ENCODE peak calls at places on chromosomes 5 and 9, in five cellular contexts. One of them, this sample, is unnamed.

GRCh38 chr9:114060070-114060469 is 18.0 kb downstream of the AMBP start:
- DNase-seq in AG10803: no peak
- DNase-seq in aorta: peak; percentile 43
- DNase-seq in activated CD4-positive, CD25-positive, alpha-beta regulatory T cell treated with anti-CD3 and anti-CD28 coated beads, Interleukin-2, amount 50 U/mL, for 72 hours: no peak
- DNase-seq in body of pancreas: no peak
- DNase-seq in this sample: no peak

GRCh38 chr9:126144617-126145456 is 181.8 kb upstream of the MVB12B start:
- DNase-seq in AG10803: no peak
- DNase-seq in aorta: no peak
- DNase-seq in activated CD4-positive, CD25-positive, alpha-beta regulatory T cell treated with anti-CD3 and anti-CD28 coated beads, Interleukin-2, amount 50 U/mL, for 72 hours: no peak
- DNase-seq in body of pancreas: no peak
- DNase-seq in this sample: no peak

GRCh38 chr9:87382902-87383301 is 114.8 kb upstream of the DAPK1 start:
- DNase-seq in AG10803: peak; percentile 40
- DNase-seq in aorta: no peak
- DNase-seq in activated CD4-positive, CD25-positive, alpha-beta regulatory T cell treated with anti-CD3 and anti-CD28 coated beads, Interleukin-2, amount 50 U/mL, for 72 hours: no peak
- DNase-seq in body of pancreas: no peak
- DNase-seq in this sample: peak; percentile 76

GRCh38 chr5:174355208-174355612 is 309.7 kb downstream of the NSG2 start:
- DNase-seq in AG10803: peak; percentile 72
- DNase-seq in aorta: no peak
- DNase-seq in activated CD4-positive, CD25-positive, alpha-beta regulatory T cell treated with anti-CD3 and anti-CD28 coated beads, Interleukin-2, amount 50 U/mL, for 72 hours: no peak
- DNase-seq in body of pancreas: no peak
- DNase-seq in this sample: no peak

GRCh38 chr5:56686337-56687198 is 128.8 kb upstream of the MAP3K1 start:
- DNase-seq in AG10803: no peak
- DNase-seq in aorta: no peak
- DNase-seq in activated CD4-positive, CD25-positive, alpha-beta regulatory T cell treated with anti-CD3 and anti-CD28 coated beads, Interleukin-2, amount 50 U/mL, for 72 hours: no peak
- DNase-seq in body of pancreas: no peak
- DNase-seq in this sample: no peak

GRCh38 chr9:100309992-100310391 is 42.8 kb downstream of the TEX10 start:
- DNase-seq in AG10803: peak; percentile 58
- DNase-seq in aorta: no peak
- DNase-seq in activated CD4-positive, CD25-positive, alpha-beta regulatory T cell treated with anti-CD3 and anti-CD28 coated beads, Interleukin-2, amount 50 U/mL, for 72 hours: no peak
- DNase-seq in body of pancreas: no peak
- DNase-seq in this sample: no peak

GRCh38 chr5:10975915-10976314 is 214.9 kb upstream of the DAP start:
- DNase-seq in AG10803: peak; percentile 12
- DNase-seq in aorta: no peak
- DNase-seq in activated CD4-positive, CD25-positive, alpha-beta regulatory T cell treated with anti-CD3 and anti-CD28 coated beads, Interleukin-2, amount 50 U/mL, for 72 hours: no peak
- DNase-seq in body of pancreas: no peak
- DNase-seq in this sample: no peak

GRCh38 chr5:10663531-10664183 is 97.4 kb downstream of the DAP start:
- DNase-seq in AG10803: peak; percentile 53
- DNase-seq in aorta: no peak
- DNase-seq in activated CD4-positive, CD25-positive, alpha-beta regulatory T cell treated with anti-CD3 and anti-CD28 coated beads, Interleukin-2, amount 50 U/mL, for 72 hours: peak; percentile 24
- DNase-seq in body of pancreas: peak; percentile 74
- DNase-seq in this sample: no peak

GRCh38 chr9:97406620-97407177 is 5.2 kb upstream of the TDRD7 start:
- DNase-seq in AG10803: no peak
- DNase-seq in aorta: no peak
- DNase-seq in activated CD4-positive, CD25-positive, alpha-beta regulatory T cell treated with anti-CD3 and anti-CD28 coated beads, Interleukin-2, amount 50 U/mL, for 72 hours: no peak
- DNase-seq in body of pancreas: no peak
- DNase-seq in this sample: no peak

GRCh38 chr5:156835905-156836304 is 14.2 kb upstream of the PPP1R2B start:
- DNase-seq in AG10803: no peak
- DNase-seq in aorta: no peak
- DNase-seq in activated CD4-positive, CD25-positive, alpha-beta regulatory T cell treated with anti-CD3 and anti-CD28 coated beads, Interleukin-2, amount 50 U/mL, for 72 hours: no peak
- DNase-seq in body of pancreas: no peak
- DNase-seq in this sample: no peak

GRCh38 chr9:114097613-114098020 is 1.5 kb downstream of the KIF12 start:
- DNase-seq in AG10803: no peak
- DNase-seq in aorta: no peak
- DNase-seq in activated CD4-positive, CD25-positive, alpha-beta regulatory T cell treated with anti-CD3 and anti-CD28 coated beads, Interleukin-2, amount 50 U/mL, for 72 hours: no peak
- DNase-seq in body of pancreas: peak; percentile 72
- DNase-seq in this sample: no peak

GRCh38 chr9:113590991-113591898 is 127.7 kb downstream of the RGS3 start:
- DNase-seq in AG10803: peak; percentile 68
- DNase-seq in aorta: peak; percentile 94
- DNase-seq in activated CD4-positive, CD25-positive, alpha-beta regulatory T cell treated with anti-CD3 and anti-CD28 coated beads, Interleukin-2, amount 50 U/mL, for 72 hours: peak; percentile 75
- DNase-seq in body of pancreas: peak; percentile 87
- DNase-seq in this sample: peak; percentile 49

GRCh38 chr5:5767286-5767928 is 344.9 kb downstream of the ICE1 start:
- DNase-seq in AG10803: no peak
- DNase-seq in aorta: no peak
- DNase-seq in activated CD4-positive, CD25-positive, alpha-beta regulatory T cell treated with anti-CD3 and anti-CD28 coated beads, Interleukin-2, amount 50 U/mL, for 72 hours: no peak
- DNase-seq in body of pancreas: peak; percentile 42
- DNase-seq in this sample: no peak

GRCh38 chr5:56142620-56143431 is 90.3 kb downstream of the ANKRD55 start:
- DNase-seq in AG10803: no peak
- DNase-seq in aorta: no peak
- DNase-seq in activated CD4-positive, CD25-positive, alpha-beta regulatory T cell treated with anti-CD3 and anti-CD28 coated beads, Interleukin-2, amount 50 U/mL, for 72 hours: no peak
- DNase-seq in body of pancreas: peak; percentile 71
- DNase-seq in this sample: no peak

GRCh38 chr9:123642291-123643278 is 286.6 kb downstream of the CRB2 start:
- DNase-seq in AG10803: no peak
- DNase-seq in aorta: no peak
- DNase-seq in activated CD4-positive, CD25-positive, alpha-beta regulatory T cell treated with anti-CD3 and anti-CD28 coated beads, Interleukin-2, amount 50 U/mL, for 72 hours: no peak
- DNase-seq in body of pancreas: peak; percentile 53
- DNase-seq in this sample: no peak

GRCh38 chr9:131651160-131651559 is 88.7 kb downstream of the RAPGEF1 start:
- DNase-seq in AG10803: no peak
- DNase-seq in aorta: no peak
- DNase-seq in activated CD4-positive, CD25-positive, alpha-beta regulatory T cell treated with anti-CD3 and anti-CD28 coated beads, Interleukin-2, amount 50 U/mL, for 72 hours: no peak
- DNase-seq in body of pancreas: no peak
- DNase-seq in this sample: no peak

GRCh38 chr5:96096724-96097123 is 135.1 kb upstream of the ELL2 start:
- DNase-seq in AG10803: no peak
- DNase-seq in aorta: no peak
- DNase-seq in activated CD4-positive, CD25-positive, alpha-beta regulatory T cell treated with anti-CD3 and anti-CD28 coated beads, Interleukin-2, amount 50 U/mL, for 72 hours: no peak
- DNase-seq in body of pancreas: no peak
- DNase-seq in this sample: no peak

GRCh38 chr9:91589101-91589553 is 165.5 kb upstream of the NFIL3 start:
- DNase-seq in AG10803: peak; percentile 29
- DNase-seq in aorta: no peak
- DNase-seq in activated CD4-positive, CD25-positive, alpha-beta regulatory T cell treated with anti-CD3 and anti-CD28 coated beads, Interleukin-2, amount 50 U/mL, for 72 hours: no peak
- DNase-seq in body of pancreas: peak; percentile 29
- DNase-seq in this sample: no peak

GRCh38 chr9:93108301-93109041 is 12.5 kb downstream of the CARD19 start:
- DNase-seq in AG10803: no peak
- DNase-seq in aorta: peak; percentile 75
- DNase-seq in activated CD4-positive, CD25-positive, alpha-beta regulatory T cell treated with anti-CD3 and anti-CD28 coated beads, Interleukin-2, amount 50 U/mL, for 72 hours: no peak
- DNase-seq in body of pancreas: peak; percentile 3
- DNase-seq in this sample: peak; percentile 44

GRCh38 chr5:157345485-157345884 is 79.6 kb downstream of the CYFIP2 start:
- DNase-seq in AG10803: no peak
- DNase-seq in aorta: no peak
- DNase-seq in activated CD4-positive, CD25-positive, alpha-beta regulatory T cell treated with anti-CD3 and anti-CD28 coated beads, Interleukin-2, amount 50 U/mL, for 72 hours: no peak
- DNase-seq in body of pancreas: no peak
- DNase-seq in this sample: no peak

GRCh38 chr9:12614488-12614887 is 78.7 kb upstream of the TYRP1 start:
- DNase-seq in AG10803: no peak
- DNase-seq in aorta: no peak
- DNase-seq in activated CD4-positive, CD25-positive, alpha-beta regulatory T cell treated with anti-CD3 and anti-CD28 coated beads, Interleukin-2, amount 50 U/mL, for 72 hours: no peak
- DNase-seq in body of pancreas: peak; percentile 49
- DNase-seq in this sample: no peak

GRCh38 chr5:74641778-74642542 is 1.4 kb upstream of the ENC1 start:
- DNase-seq in AG10803: peak; percentile 86
- DNase-seq in aorta: no peak
- DNase-seq in activated CD4-positive, CD25-positive, alpha-beta regulatory T cell treated with anti-CD3 and anti-CD28 coated beads, Interleukin-2, amount 50 U/mL, for 72 hours: no peak
- DNase-seq in body of pancreas: peak; percentile 63
- DNase-seq in this sample: no peak

GRCh38 chr5:179679014-179679674 is 1.7 kb downstream of the CBY3 start:
- DNase-seq in AG10803: peak; percentile 50
- DNase-seq in aorta: peak; percentile 92
- DNase-seq in activated CD4-positive, CD25-positive, alpha-beta regulatory T cell treated with anti-CD3 and anti-CD28 coated beads, Interleukin-2, amount 50 U/mL, for 72 hours: peak; percentile 75
- DNase-seq in body of pancreas: peak; percentile 75
- DNase-seq in this sample: peak; percentile 70

GRCh38 chr5:17355585-17356346 is 138.3 kb downstream of the BASP1 start:
- DNase-seq in AG10803: peak; percentile 72
- DNase-seq in aorta: no peak
- DNase-seq in activated CD4-positive, CD25-positive, alpha-beta regulatory T cell treated with anti-CD3 and anti-CD28 coated beads, Interleukin-2, amount 50 U/mL, for 72 hours: no peak
- DNase-seq in body of pancreas: no peak
- DNase-seq in this sample: peak; percentile 84

GRCh38 chr5:3377831-3378230 is 217.8 kb upstream of the IRX1 start:
- DNase-seq in AG10803: no peak
- DNase-seq in aorta: no peak
- DNase-seq in activated CD4-positive, CD25-positive, alpha-beta regulatory T cell treated with anti-CD3 and anti-CD28 coated beads, Interleukin-2, amount 50 U/mL, for 72 hours: no peak
- DNase-seq in body of pancreas: no peak
- DNase-seq in this sample: no peak

GRCh38 chr5:55758714-55759113 is 20.9 kb downstream of the DDX4 start:
- DNase-seq in AG10803: no peak
- DNase-seq in aorta: no peak
- DNase-seq in activated CD4-positive, CD25-positive, alpha-beta regulatory T cell treated with anti-CD3 and anti-CD28 coated beads, Interleukin-2, amount 50 U/mL, for 72 hours: no peak
- DNase-seq in body of pancreas: no peak
- DNase-seq in this sample: no peak

GRCh38 chr9:135989722-135990467 is 28.7 kb upstream of the UBAC1 start:
- DNase-seq in AG10803: no peak
- DNase-seq in aorta: no peak
- DNase-seq in activated CD4-positive, CD25-positive, alpha-beta regulatory T cell treated with anti-CD3 and anti-CD28 coated beads, Interleukin-2, amount 50 U/mL, for 72 hours: no peak
- DNase-seq in body of pancreas: peak; percentile 54
- DNase-seq in this sample: peak; percentile 62

GRCh38 chr5:80408976-80409926 is 1.4 kb downstream of the ZFYVE16 start:
- DNase-seq in AG10803: peak; percentile 5
- DNase-seq in aorta: no peak
- DNase-seq in activated CD4-positive, CD25-positive, alpha-beta regulatory T cell treated with anti-CD3 and anti-CD28 coated beads, Interleukin-2, amount 50 U/mL, for 72 hours: no peak
- DNase-seq in body of pancreas: no peak
- DNase-seq in this sample: no peak

GRCh38 chr5:179415291-179416060 is 70.2 kb upstream of the ADAMTS2 start:
- DNase-seq in AG10803: no peak
- DNase-seq in aorta: no peak
- DNase-seq in activated CD4-positive, CD25-positive, alpha-beta regulatory T cell treated with anti-CD3 and anti-CD28 coated beads, Interleukin-2, amount 50 U/mL, for 72 hours: no peak
- DNase-seq in body of pancreas: no peak
- DNase-seq in this sample: no peak

GRCh38 chr9:69758001-69758730 is 1.6 kb downstream of the PTAR1 start:
- DNase-seq in AG10803: peak; percentile 41
- DNase-seq in aorta: no peak
- DNase-seq in activated CD4-positive, CD25-positive, alpha-beta regulatory T cell treated with anti-CD3 and anti-CD28 coated beads, Interleukin-2, amount 50 U/mL, for 72 hours: no peak
- DNase-seq in body of pancreas: no peak
- DNase-seq in this sample: no peak

GRCh38 chr9:94860678-94861588 is 134.4 kb downstream of the AOPEP start:
- DNase-seq in AG10803: peak; percentile 97
- DNase-seq in aorta: no peak
- DNase-seq in activated CD4-positive, CD25-positive, alpha-beta regulatory T cell treated with anti-CD3 and anti-CD28 coated beads, Interleukin-2, amount 50 U/mL, for 72 hours: peak; percentile 55
- DNase-seq in body of pancreas: no peak
- DNase-seq in this sample: peak; percentile 62

GRCh38 chr9:32524558-32525461 is 1.2 kb downstream of the RIGI start:
- DNase-seq in AG10803: peak; percentile 5
- DNase-seq in aorta: no peak
- DNase-seq in activated CD4-positive, CD25-positive, alpha-beta regulatory T cell treated with anti-CD3 and anti-CD28 coated beads, Interleukin-2, amount 50 U/mL, for 72 hours: no peak
- DNase-seq in body of pancreas: peak; percentile 86
- DNase-seq in this sample: no peak

GRCh38 chr5:150356575-150357284 is 767 bp upstream of the TCOF1 start:
- DNase-seq in AG10803: no peak
- DNase-seq in aorta: no peak
- DNase-seq in activated CD4-positive, CD25-positive, alpha-beta regulatory T cell treated with anti-CD3 and anti-CD28 coated beads, Interleukin-2, amount 50 U/mL, for 72 hours: no peak
- DNase-seq in body of pancreas: no peak
- DNase-seq in this sample: no peak

GRCh38 chr9:135068776-135069415 is 18.6 kb upstream of the OLFM1 start:
- DNase-seq in AG10803: no peak
- DNase-seq in aorta: peak; percentile 51
- DNase-seq in activated CD4-positive, CD25-positive, alpha-beta regulatory T cell treated with anti-CD3 and anti-CD28 coated beads, Interleukin-2, amount 50 U/mL, for 72 hours: no peak
- DNase-seq in body of pancreas: no peak
- DNase-seq in this sample: peak; percentile 25

GRCh38 chr9:16824545-16825041 is 45.9 kb downstream of the BNC2 start:
- DNase-seq in AG10803: peak; percentile 41
- DNase-seq in aorta: no peak
- DNase-seq in activated CD4-positive, CD25-positive, alpha-beta regulatory T cell treated with anti-CD3 and anti-CD28 coated beads, Interleukin-2, amount 50 U/mL, for 72 hours: no peak
- DNase-seq in body of pancreas: no peak
- DNase-seq in this sample: no peak

GRCh38 chr5:33650911-33651310 is 210.1 kb downstream of the TARS1 start:
- DNase-seq in AG10803: peak; percentile 36
- DNase-seq in aorta: no peak
- DNase-seq in activated CD4-positive, CD25-positive, alpha-beta regulatory T cell treated with anti-CD3 and anti-CD28 coated beads, Interleukin-2, amount 50 U/mL, for 72 hours: no peak
- DNase-seq in body of pancreas: no peak
- DNase-seq in this sample: no peak

GRCh38 chr5:177601577-177602457 is 1.9 kb downstream of the B4GALT7 start:
- DNase-seq in AG10803: no peak
- DNase-seq in aorta: no peak
- DNase-seq in activated CD4-positive, CD25-positive, alpha-beta regulatory T cell treated with anti-CD3 and anti-CD28 coated beads, Interleukin-2, amount 50 U/mL, for 72 hours: no peak
- DNase-seq in body of pancreas: no peak
- DNase-seq in this sample: no peak

GRCh38 chr9:4879098-4879497 is 86.4 kb downstream of the RCL1 start:
- DNase-seq in AG10803: no peak
- DNase-seq in aorta: no peak
- DNase-seq in activated CD4-positive, CD25-positive, alpha-beta regulatory T cell treated with anti-CD3 and anti-CD28 coated beads, Interleukin-2, amount 50 U/mL, for 72 hours: no peak
- DNase-seq in body of pancreas: no peak
- DNase-seq in this sample: no peak

GRCh38 chr5:173963867-173964429 is 25.0 kb upstream of the C5orf47 start:
- DNase-seq in AG10803: peak; percentile 18
- DNase-seq in aorta: no peak
- DNase-seq in activated CD4-positive, CD25-positive, alpha-beta regulatory T cell treated with anti-CD3 and anti-CD28 coated beads, Interleukin-2, amount 50 U/mL, for 72 hours: no peak
- DNase-seq in body of pancreas: peak; percentile 31
- DNase-seq in this sample: no peak

This sample was measured in CD14-positive monocyte.